ENCODE peak calls at places on chromosomes 5 and 9, in six cellular contexts. One of them, this sample, is unnamed. For H3K9me3, the result is how much of the 10 kb centered on the place peaks cover.

GRCh38 chr5:149545327-149545726 is 5.9 kb downstream of the CSNK1A1 start:
- DNase-seq in naive thymus-derived CD4-positive, alpha-beta T cell: no peak
- DNase-seq in adrenal gland: no peak
- DNase-seq in ovary: no peak
- DNase-seq in suprapubic skin: peak
- DNase-seq in cardiac muscle cell: no peak
- DNase-seq in this sample: no peak

GRCh38 chr9:137814436-137814835 is 63.1 kb upstream of the CACNA1B start:
- DNase-seq in naive thymus-derived CD4-positive, alpha-beta T cell: no peak
- DNase-seq in adrenal gland: no peak
- DNase-seq in ovary: no peak
- DNase-seq in suprapubic skin: no peak
- DNase-seq in cardiac muscle cell: no peak
- DNase-seq in this sample: no peak

GRCh38 chr9:2691626-2692025 is 25.7 kb upstream of the KCNV2 start:
- DNase-seq in naive thymus-derived CD4-positive, alpha-beta T cell: no peak
- DNase-seq in adrenal gland: no peak
- DNase-seq in ovary: no peak
- DNase-seq in suprapubic skin: no peak
- DNase-seq in cardiac muscle cell: peak
- DNase-seq in this sample: no peak

GRCh38 chr9:105141448-105142101 is 102.9 kb upstream of the SLC44A1 start:
- DNase-seq in naive thymus-derived CD4-positive, alpha-beta T cell: no peak
- DNase-seq in adrenal gland: peak
- DNase-seq in ovary: no peak
- DNase-seq in suprapubic skin: no peak
- DNase-seq in cardiac muscle cell: no peak
- DNase-seq in this sample: no peak

GRCh38 chr9:117734082-117734481 is 29.9 kb downstream of the TLR4 start:
- DNase-seq in naive thymus-derived CD4-positive, alpha-beta T cell: no peak
- DNase-seq in adrenal gland: no peak
- DNase-seq in ovary: no peak
- DNase-seq in suprapubic skin: no peak
- DNase-seq in cardiac muscle cell: no peak
- DNase-seq in this sample: no peak

GRCh38 chr5:132475531-132475930 is 15.0 kb downstream of the IRF1 start:
- DNase-seq in naive thymus-derived CD4-positive, alpha-beta T cell: peak
- DNase-seq in adrenal gland: peak
- DNase-seq in ovary: no peak
- DNase-seq in suprapubic skin: peak
- DNase-seq in cardiac muscle cell: peak
- DNase-seq in this sample: no peak

GRCh38 chr5:66498791-66499207 is 97.4 kb upstream of the MAST4 start:
- DNase-seq in naive thymus-derived CD4-positive, alpha-beta T cell: no peak
- DNase-seq in adrenal gland: peak
- DNase-seq in ovary: no peak
- DNase-seq in suprapubic skin: no peak
- DNase-seq in cardiac muscle cell: peak
- DNase-seq in this sample: no peak

GRCh38 chr5:56457887-56458451 is 224.8 kb upstream of the ANKRD55 start:
- DNase-seq in naive thymus-derived CD4-positive, alpha-beta T cell: no peak
- DNase-seq in adrenal gland: peak
- DNase-seq in ovary: no peak
- DNase-seq in suprapubic skin: no peak
- DNase-seq in cardiac muscle cell: peak
- DNase-seq in this sample: no peak

GRCh38 chr5:89954901-89955300 is 454.7 kb downstream of the CETN3 start:
- DNase-seq in naive thymus-derived CD4-positive, alpha-beta T cell: no peak
- DNase-seq in adrenal gland: no peak
- DNase-seq in ovary: no peak
- DNase-seq in suprapubic skin: no peak
- DNase-seq in cardiac muscle cell: no peak
- DNase-seq in this sample: no peak

GRCh38 chr5:50874277-50874984 is 208.0 kb downstream of the PARP8 start:
- DNase-seq in naive thymus-derived CD4-positive, alpha-beta T cell: no peak
- DNase-seq in adrenal gland: no peak
- DNase-seq in ovary: no peak
- DNase-seq in suprapubic skin: no peak
- DNase-seq in cardiac muscle cell: no peak
- DNase-seq in this sample: no peak

GRCh38 chr9:69771775-69772418 is 12.1 kb upstream of the PTAR1 start:
- DNase-seq in naive thymus-derived CD4-positive, alpha-beta T cell: no peak
- DNase-seq in adrenal gland: no peak
- DNase-seq in ovary: no peak
- DNase-seq in suprapubic skin: no peak
- DNase-seq in cardiac muscle cell: peak
- DNase-seq in this sample: no peak

GRCh38 chr9:21906878-21907277 is 87.3 kb downstream of the CDKN2A start:
- DNase-seq in naive thymus-derived CD4-positive, alpha-beta T cell: no peak
- DNase-seq in adrenal gland: no peak
- DNase-seq in ovary: no peak
- DNase-seq in suprapubic skin: no peak
- DNase-seq in cardiac muscle cell: no peak
- DNase-seq in this sample: no peak

GRCh38 chr5:41893074-41893851 is 10.9 kb upstream of the RIMOC1 start:
- DNase-seq in naive thymus-derived CD4-positive, alpha-beta T cell: no peak
- DNase-seq in adrenal gland: no peak
- DNase-seq in ovary: no peak
- DNase-seq in suprapubic skin: no peak
- DNase-seq in cardiac muscle cell: no peak
- DNase-seq in this sample: no peak

GRCh38 chr9:91071185-91071990 is 269.8 kb downstream of the SYK start:
- DNase-seq in naive thymus-derived CD4-positive, alpha-beta T cell: no peak
- DNase-seq in adrenal gland: peak
- DNase-seq in ovary: no peak
- DNase-seq in suprapubic skin: no peak
- DNase-seq in cardiac muscle cell: peak
- DNase-seq in this sample: no peak

GRCh38 chr9:87676976-87677775 is 48.7 kb upstream of the CTSL start:
- DNase-seq in naive thymus-derived CD4-positive, alpha-beta T cell: no peak
- DNase-seq in adrenal gland: peak
- DNase-seq in ovary: no peak
- DNase-seq in suprapubic skin: no peak
- DNase-seq in cardiac muscle cell: peak
- DNase-seq in this sample: no peak

GRCh38 chr5:164235176-164235914 is 729.9 kb downstream of the MAT2B start:
- DNase-seq in naive thymus-derived CD4-positive, alpha-beta T cell: no peak
- DNase-seq in adrenal gland: no peak
- DNase-seq in ovary: no peak
- DNase-seq in suprapubic skin: no peak
- DNase-seq in cardiac muscle cell: peak
- DNase-seq in this sample: no peak

GRCh38 chr5:172102913-172103629 is 85.0 kb downstream of the STK10 start:
- DNase-seq in naive thymus-derived CD4-positive, alpha-beta T cell: no peak
- DNase-seq in adrenal gland: peak
- DNase-seq in ovary: peak
- DNase-seq in suprapubic skin: no peak
- DNase-seq in cardiac muscle cell: peak
- DNase-seq in this sample: no peak

GRCh38 chr5:15374886-15375285 is 125.1 kb upstream of the FBXL7 start:
- DNase-seq in naive thymus-derived CD4-positive, alpha-beta T cell: no peak
- DNase-seq in adrenal gland: no peak
- DNase-seq in ovary: no peak
- DNase-seq in suprapubic skin: no peak
- DNase-seq in cardiac muscle cell: no peak
- DNase-seq in this sample: no peak

GRCh38 chr5:59462954-59463353 is 430.6 kb downstream of the PDE4D start:
- DNase-seq in naive thymus-derived CD4-positive, alpha-beta T cell: no peak
- DNase-seq in adrenal gland: no peak
- DNase-seq in ovary: no peak
- DNase-seq in suprapubic skin: no peak
- DNase-seq in cardiac muscle cell: no peak
- DNase-seq in this sample: no peak

DNA sequence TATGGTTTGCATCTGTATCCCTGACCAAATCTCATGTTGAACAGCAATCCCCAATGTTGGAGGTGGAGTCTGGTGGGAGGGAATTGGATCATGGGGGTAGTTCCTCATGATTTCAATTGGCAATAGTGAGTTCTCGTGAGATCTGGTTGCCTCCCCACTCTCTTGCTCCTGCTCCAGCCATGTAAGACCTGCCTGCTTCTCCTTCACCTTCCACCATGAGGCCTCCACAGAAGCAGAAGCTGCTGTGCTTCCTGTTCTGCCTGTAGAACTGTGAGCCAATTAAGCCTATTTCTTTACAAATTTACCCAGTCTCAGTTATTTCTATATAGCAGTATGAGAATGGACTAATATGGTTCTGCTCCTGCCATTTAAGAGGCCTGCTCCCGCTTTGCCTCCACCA is 32.9 kb downstream of the SCAI start:
- DNase-seq in naive thymus-derived CD4-positive, alpha-beta T cell: no peak
- DNase-seq in adrenal gland: no peak
- DNase-seq in ovary: no peak
- DNase-seq in suprapubic skin: no peak
- DNase-seq in cardiac muscle cell: no peak
- DNase-seq in this sample: no peak
- H3K9me3 ChIP-seq in naive thymus-derived CD4-positive, alpha-beta T cell: under half
- H3K9me3 ChIP-seq in adrenal gland: under half
- H3K9me3 ChIP-seq in ovary: under half
- H3K9me3 ChIP-seq in suprapubic skin: under half
- H3K9me3 ChIP-seq in cardiac muscle cell: under half
- H3K9me3 ChIP-seq in this sample: under half

DNA sequence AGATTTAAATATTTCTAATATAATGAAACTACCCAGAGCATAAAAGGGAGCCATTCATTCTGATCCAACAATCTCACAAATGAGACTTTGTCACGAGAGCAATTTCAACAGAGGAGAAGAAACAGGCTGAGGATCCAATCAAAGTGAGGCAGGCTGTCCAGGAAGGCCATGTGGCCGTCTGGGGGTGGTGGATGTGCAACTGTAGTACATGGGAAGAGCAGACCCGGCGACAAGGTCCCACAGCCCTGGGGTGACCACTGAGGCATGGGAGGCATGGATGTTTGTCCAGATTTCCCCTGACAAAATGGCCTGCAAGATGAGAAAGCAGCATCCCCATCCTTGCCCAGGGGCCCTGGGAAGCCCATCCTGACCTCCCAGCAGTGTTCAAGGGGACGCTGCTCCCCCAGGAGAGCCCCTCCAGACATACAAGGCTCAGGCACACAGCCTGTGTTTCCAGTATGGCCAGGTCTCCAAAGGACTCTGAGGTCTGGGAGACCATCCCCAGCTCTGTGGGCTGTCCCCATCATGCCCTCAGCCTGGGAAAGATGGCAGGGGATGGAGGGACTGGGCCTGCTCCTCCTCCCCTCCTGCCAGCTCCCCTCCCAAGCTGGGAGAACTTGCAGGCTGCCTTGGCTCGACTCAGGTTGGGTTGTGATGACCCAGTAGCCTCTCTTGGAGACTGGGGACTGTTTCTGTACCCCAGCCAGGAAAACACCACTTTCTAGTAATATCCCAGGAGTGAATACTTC is 27.5 kb upstream of the FCN2 start:
- DNase-seq in naive thymus-derived CD4-positive, alpha-beta T cell: no peak
- DNase-seq in adrenal gland: no peak
- DNase-seq in ovary: peak
- DNase-seq in suprapubic skin: peak
- DNase-seq in cardiac muscle cell: no peak
- DNase-seq in this sample: no peak
- H3K9me3 ChIP-seq in naive thymus-derived CD4-positive, alpha-beta T cell: under half
- H3K9me3 ChIP-seq in adrenal gland: under half
- H3K9me3 ChIP-seq in ovary: under half
- H3K9me3 ChIP-seq in suprapubic skin: under half
- H3K9me3 ChIP-seq in cardiac muscle cell: under half
- H3K9me3 ChIP-seq in this sample: under half

DNA sequence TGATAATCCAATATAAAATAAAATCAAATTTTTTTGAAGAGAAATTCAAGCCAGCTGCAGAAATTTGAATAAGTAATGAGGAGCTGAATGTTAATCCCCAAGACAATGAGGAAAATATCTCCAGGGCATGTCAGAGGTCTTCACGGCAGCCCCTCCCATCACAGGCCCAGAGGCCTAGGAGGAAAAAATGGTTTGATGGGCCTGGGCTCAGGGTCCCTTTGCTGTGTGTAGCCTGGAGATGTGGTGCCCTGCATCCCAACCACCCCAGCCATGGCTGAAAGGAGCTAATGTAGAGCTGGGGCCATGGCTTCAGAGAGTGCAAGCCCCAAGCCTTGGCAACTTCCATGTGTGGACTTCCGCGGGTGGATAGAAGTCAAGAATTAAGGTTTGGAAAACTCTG is 618.3 kb downstream of the TAF11L14 start:
- DNase-seq in naive thymus-derived CD4-positive, alpha-beta T cell: no peak
- DNase-seq in adrenal gland: no peak
- DNase-seq in ovary: no peak
- DNase-seq in suprapubic skin: no peak
- DNase-seq in cardiac muscle cell: no peak
- DNase-seq in this sample: no peak
- H3K9me3 ChIP-seq in naive thymus-derived CD4-positive, alpha-beta T cell: under half
- H3K9me3 ChIP-seq in adrenal gland: under half
- H3K9me3 ChIP-seq in ovary: under half
- H3K9me3 ChIP-seq in suprapubic skin: under half
- H3K9me3 ChIP-seq in cardiac muscle cell: under half
- H3K9me3 ChIP-seq in this sample: under half

GRCh38 chr9:24210641-24211040 is 335.1 kb downstream of the IZUMO3 start:
- DNase-seq in naive thymus-derived CD4-positive, alpha-beta T cell: no peak
- DNase-seq in adrenal gland: no peak
- DNase-seq in ovary: no peak
- DNase-seq in suprapubic skin: no peak
- DNase-seq in cardiac muscle cell: no peak
- DNase-seq in this sample: no peak
- H3K9me3 ChIP-seq in naive thymus-derived CD4-positive, alpha-beta T cell: under half
- H3K9me3 ChIP-seq in adrenal gland: under half
- H3K9me3 ChIP-seq in ovary: under half
- H3K9me3 ChIP-seq in suprapubic skin: under half
- H3K9me3 ChIP-seq in cardiac muscle cell: under half
- H3K9me3 ChIP-seq in this sample: under half

GRCh38 chr5:1429501-1429900 is 15.7 kb downstream of the SLC6A3 start:
- DNase-seq in naive thymus-derived CD4-positive, alpha-beta T cell: no peak
- DNase-seq in adrenal gland: no peak
- DNase-seq in ovary: no peak
- DNase-seq in suprapubic skin: peak
- DNase-seq in cardiac muscle cell: no peak
- DNase-seq in this sample: no peak

GRCh38 chr5:1431896-1432295 is 13.3 kb downstream of the SLC6A3 start:
- DNase-seq in naive thymus-derived CD4-positive, alpha-beta T cell: no peak
- DNase-seq in adrenal gland: no peak
- DNase-seq in ovary: no peak
- DNase-seq in suprapubic skin: no peak
- DNase-seq in cardiac muscle cell: no peak
- DNase-seq in this sample: no peak

GRCh38 chr5:1431021-1431811 is 14.0 kb downstream of the SLC6A3 start:
- DNase-seq in naive thymus-derived CD4-positive, alpha-beta T cell: no peak
- DNase-seq in adrenal gland: no peak
- DNase-seq in ovary: no peak
- DNase-seq in suprapubic skin: peak
- DNase-seq in cardiac muscle cell: no peak
- DNase-seq in this sample: no peak

GRCh38 chr5:1429066-1429465 is 16.2 kb downstream of the SLC6A3 start:
- DNase-seq in naive thymus-derived CD4-positive, alpha-beta T cell: no peak
- DNase-seq in adrenal gland: no peak
- DNase-seq in ovary: no peak
- DNase-seq in suprapubic skin: peak
- DNase-seq in cardiac muscle cell: no peak
- DNase-seq in this sample: no peak

GRCh38 chr5:1430121-1430795 is 15.0 kb downstream of the SLC6A3 start:
- DNase-seq in naive thymus-derived CD4-positive, alpha-beta T cell: no peak
- DNase-seq in adrenal gland: no peak
- DNase-seq in ovary: no peak
- DNase-seq in suprapubic skin: peak
- DNase-seq in cardiac muscle cell: no peak
- DNase-seq in this sample: no peak
- H3K9me3 ChIP-seq in naive thymus-derived CD4-positive, alpha-beta T cell: under half
- H3K9me3 ChIP-seq in adrenal gland: under half
- H3K9me3 ChIP-seq in ovary: under half
- H3K9me3 ChIP-seq in suprapubic skin: under half
- H3K9me3 ChIP-seq in cardiac muscle cell: under half
- H3K9me3 ChIP-seq in this sample: under half

This sample was measured in T-helper 17 cell.